ENCODE peak calls at places on chromosomes 12 and 14, in eight cellular contexts. Q, X, L, G, J, M, D and Z are unnamed samples.

GRCh38 chr12:12748051-12748450 is 30.9 kb downstream of the CDKN1B start:
- DNase-seq in Q (no peak), X (no peak), L (no peak), G (no peak), J (no peak), M (no peak), D (no peak), Z (no peak)

GRCh38 chr14:105126126-105126969 is 42.2 kb downstream of the JAG2 start:
- DNase-seq in Q (no peak), X (peak; percentile 9), L (no peak), G (no peak), J (no peak), M (no peak), D (no peak), Z (no peak)

GRCh38 chr12:4353785-4354208 is 25.7 kb downstream of the FGF23 start:
- DNase-seq in Q (no peak), X (no peak), L (no peak), G (peak; percentile 45), J (no peak), M (no peak), D (peak; percentile 14), Z (no peak)

GRCh38 chr14:59484611-59485174 is 376 bp downstream of the JKAMP start:
- DNase-seq in Q (no peak), X (no peak), L (no peak), G (no peak), J (peak; percentile 32), M (no peak), D (peak; percentile 60), Z (no peak)

GRCh38 chr12:11753151-11753501 is 103.7 kb downstream of the ETV6 start:
- DNase-seq in Q (no peak), X (no peak), L (no peak), G (peak; percentile 93), J (no peak), M (no peak), D (no peak), Z (no peak)

GRCh38 chr12:93025145-93026103 is 96.3 kb upstream of the EEA1 start:
- DNase-seq in Q (no peak), X (no peak), L (no peak), G (peak; percentile 40), J (peak; percentile 48), M (no peak), D (peak; percentile 73), Z (no peak)

GRCh38 chr14:96167224-96168148 is 37.2 kb upstream of the BDKRB2 start:
- DNase-seq in Q (no peak), X (no peak), L (no peak), G (no peak), J (peak; percentile 71), M (no peak), D (peak; percentile 92), Z (peak; percentile 53)

GRCh38 chr14:75141967-75142366 is 15.1 kb upstream of the NEK9 start:
- DNase-seq in Q (no peak), X (no peak), L (no peak), G (peak; percentile 34), J (peak; percentile 26), M (no peak), D (peak; percentile 54), Z (no peak)

GRCh38 chr12:48001426-48002178 is 2.7 kb downstream of the COL2A1 start:
- DNase-seq in Q (peak; percentile 55), X (no peak), L (peak; percentile 74), G (no peak), J (peak; percentile 25), M (no peak), D (peak; percentile 72), Z (no peak)

GRCh38 chr12:47079894-47080724 is at the start of gene AMIGO2:
- DNase-seq in Q (peak; percentile 57), X (peak; percentile 70), L (peak; percentile 46), G (no peak), J (peak; percentile 71), M (no peak), D (peak; percentile 67), Z (peak; percentile 85)

GRCh38 chr12:29066061-29066588 is 83.0 kb upstream of the FAR2 start:
- DNase-seq in Q (no peak), X (no peak), L (peak; percentile 31), G (no peak), J (peak; percentile 79), M (no peak), D (peak; percentile 79), Z (no peak)

GRCh38 chr12:5557906-5558305 is 126.0 kb downstream of the NTF3 start:
- DNase-seq in Q (no peak), X (no peak), L (no peak), G (no peak), J (no peak), M (no peak), D (no peak), Z (no peak)

GRCh38 chr12:82554529-82554928 is 132.2 kb upstream of the TMTC2 start:
- DNase-seq in Q (no peak), X (no peak), L (no peak), G (no peak), J (peak; percentile 12), M (no peak), D (no peak), Z (no peak)

GRCh38 chr12:57171668-57172067 is 24.2 kb upstream of the LRP1-AS start:
- DNase-seq in Q (no peak), X (peak; percentile 74), L (no peak), G (no peak), J (peak; percentile 31), M (no peak), D (peak; percentile 93), Z (no peak)

GRCh38 chr12:57173089-57173488 is 25.7 kb upstream of the LRP1-AS start:
- DNase-seq in Q (no peak), X (no peak), L (no peak), G (peak; percentile 24), J (no peak), M (peak; percentile 19), D (peak; percentile 52), Z (no peak)

GRCh38 chr12:57169969-57170368 is 22.6 kb upstream of the LRP1-AS start:
- DNase-seq in Q (no peak), X (no peak), L (no peak), G (no peak), J (no peak), M (no peak), D (no peak), Z (no peak)

GRCh38 chr12:57169046-57169795 is 21.8 kb upstream of the LRP1-AS start:
- DNase-seq in Q (no peak), X (no peak), L (no peak), G (no peak), J (no peak), M (no peak), D (no peak), Z (no peak)

DNA sequence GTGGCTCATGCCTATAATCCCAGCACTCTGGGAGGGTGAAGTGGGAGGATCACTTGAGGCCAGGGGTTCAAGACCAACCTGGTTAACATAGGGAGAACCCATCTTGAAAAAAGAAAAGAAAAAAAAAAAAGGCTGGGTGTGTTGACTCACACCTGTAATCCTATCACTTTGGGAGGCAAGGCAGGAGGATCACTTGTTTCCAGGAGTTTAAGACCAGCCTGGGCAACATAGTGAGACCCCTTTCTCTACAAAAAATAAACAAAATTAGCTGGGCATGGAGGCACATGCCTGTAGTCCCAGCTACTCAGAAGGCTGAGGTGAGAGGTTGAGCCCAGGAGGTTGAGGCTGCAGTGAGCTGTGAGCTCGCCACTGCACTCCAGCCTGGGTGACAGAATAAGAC is 23.0 kb upstream of the LRP1-AS start:
- DNase-seq in Q (no peak), X (no peak), L (no peak), G (no peak), J (no peak), M (no peak), D (no peak), Z (no peak)
- H3K36me3 ChIP-seq in Q (peaks cover 41% of the 10 kb centered on the region), X (no peaks in the 10 kb centered on the region), L (peaks cover 94% of the 10 kb centered on the region), G (no peaks in the 10 kb centered on the region), J (peaks cover 47% of the 10 kb centered on the region), M (peaks cover 44% of the 10 kb centered on the region), D (peaks cover 59% of the 10 kb centered on the region), Z (peaks cover 84% of the 10 kb centered on the region)

DNA sequence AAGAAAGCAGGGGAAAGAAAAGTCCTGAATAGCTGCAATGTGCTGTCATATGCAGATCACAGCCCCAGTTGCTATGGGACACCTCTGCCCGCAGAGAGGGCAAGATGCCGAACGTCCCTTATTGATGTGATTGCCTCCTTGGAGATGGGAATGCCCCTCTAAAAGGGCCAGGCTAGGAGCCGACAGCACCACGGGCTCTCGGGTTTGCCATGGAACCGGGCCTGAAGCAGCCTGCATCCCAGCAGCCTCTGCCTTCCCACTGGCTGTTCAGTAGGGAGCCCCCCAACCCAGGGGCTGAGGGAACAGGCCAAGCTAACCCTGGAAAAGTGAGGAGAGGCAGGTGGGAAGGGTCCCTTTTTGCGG is 223.3 kb downstream of the ZFP36L1 start:
- DNase-seq in Q (no peak), X (no peak), L (no peak), G (no peak), J (no peak), M (no peak), D (no peak), Z (no peak)
- H3K4me1 ChIP-seq in Q (peaks cover 1% of the 10 kb centered on the region), X (no peaks in the 10 kb centered on the region), L (peaks cover 34% of the 10 kb centered on the region), G (no peaks in the 10 kb centered on the region), J (peaks cover 6% of the 10 kb centered on the region), M (no peaks in the 10 kb centered on the region), D (peaks cover 4% of the 10 kb centered on the region), Z (no peaks in the 10 kb centered on the region)

GRCh38 chr12:121519227-121519626 is 61.6 kb downstream of the KDM2B start:
- DNase-seq in Q (no peak), X (no peak), L (no peak), G (no peak), J (no peak), M (no peak), D (no peak), Z (no peak)
- H3K36me3 ChIP-seq in Q (peaks cover 22% of the 10 kb centered on the region), X (no peaks in the 10 kb centered on the region), L (peaks cover 76% of the 10 kb centered on the region), G (peaks cover 47% of the 10 kb centered on the region), J (no peaks in the 10 kb centered on the region), M (peaks cover 21% of the 10 kb centered on the region), D (no peaks in the 10 kb centered on the region), Z (no peaks in the 10 kb centered on the region)

GRCh38 chr14:37401093-37401492 is 194.0 kb downstream of the FOXA1 start:
- DNase-seq in Q (no peak), X (no peak), L (no peak), G (no peak), J (no peak), M (no peak), D (no peak), Z (no peak)

GRCh38 chr14:37399517-37399916 is 195.5 kb downstream of the FOXA1 start:
- DNase-seq in Q (no peak), X (no peak), L (no peak), G (no peak), J (no peak), M (no peak), D (no peak), Z (no peak)

GRCh38 chr14:37406095-37406494 is 189.0 kb downstream of the FOXA1 start:
- DNase-seq in Q (no peak), X (no peak), L (no peak), G (no peak), J (no peak), M (no peak), D (no peak), Z (no peak)

GRCh38 chr14:37397941-37398215 is 197.2 kb downstream of the FOXA1 start:
- DNase-seq in Q (no peak), X (no peak), L (no peak), G (no peak), J (no peak), M (no peak), D (no peak), Z (no peak)

DNA sequence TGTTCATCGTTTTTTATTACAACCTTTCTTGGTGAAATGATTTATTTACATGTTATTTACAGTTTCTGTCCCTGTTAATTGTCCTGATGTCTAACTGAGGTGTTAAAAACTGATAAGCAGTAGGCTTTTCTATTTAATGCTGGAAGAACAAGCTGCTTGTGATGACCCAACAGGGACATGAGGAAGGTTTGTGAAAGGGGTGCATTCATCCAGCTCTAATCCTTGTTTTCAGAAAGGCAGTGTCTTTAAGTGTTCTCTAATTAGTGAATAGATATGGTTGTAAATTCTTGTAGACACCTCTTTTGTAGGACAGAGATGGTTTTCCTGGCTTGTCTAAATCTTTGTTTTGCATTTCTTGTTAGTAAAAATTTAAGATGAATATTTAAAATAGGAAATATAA is 191.4 kb downstream of the FOXA1 start:
- DNase-seq in Q (no peak), X (no peak), L (peak; percentile 61), G (no peak), J (no peak), M (no peak), D (no peak), Z (no peak)
- H3K4me1 ChIP-seq in Q (no peaks in the 10 kb centered on the region), X (no peaks in the 10 kb centered on the region), L (peaks cover 5% of the 10 kb centered on the region), G (no peaks in the 10 kb centered on the region), J (no peaks in the 10 kb centered on the region), M (no peaks in the 10 kb centered on the region), D (no peaks in the 10 kb centered on the region), Z (no peaks in the 10 kb centered on the region)